ENCODE peak calls at places on chromosomes 5 and 9, in nine cellular contexts. A is DMS 273 treated with DMSO at 0.1 percent for 48 hours; I is activated T-cell treated with anti-CD3 and anti-CD28 coated beads for 24 hours; R is epithelial cell of prostate; Q is stimulated activated CD8-positive, alpha-beta memory T cell treated with anti-CD3 and anti-CD28 coated beads, Interleukin-12 subunit alpha, Interleukin-12 subunit beta, amount 100 ng/mL, for 1 hour; S is Daoy; T is colonic mucosa; W is NCI-H2029 treated with DMSO at 0.1 percent for 48 hours; Y is NCI-H460. E is an unnamed sample.

GRCh38 chr5:100647461-100648230 is 112.5 kb downstream of the FAM174A start:
- DNase-seq in A (no peak), I (no peak), R (no peak), Q (no peak), S (no peak), T (peak), W (peak), Y (no peak), E (no peak)

GRCh38 chr9:69532359-69532758 is 139.8 kb downstream of the APBA1 start:
- DNase-seq in A (peak), I (no peak), R (no peak), Q (no peak), S (no peak), T (no peak), W (no peak), Y (no peak), E (no peak)

GRCh38 chr9:28163619-28164018 is 590.3 kb upstream of the C9orf72 start:
- DNase-seq in A (no peak), I (no peak), R (peak), Q (no peak), S (no peak), T (no peak), W (no peak), Y (no peak), E (no peak)

GRCh38 chr5:83921794-83922193 is 201.1 kb upstream of the HAPLN1 start:
- DNase-seq in A (no peak), I (no peak), R (no peak), Q (no peak), S (no peak), T (no peak), W (no peak), Y (no peak), E (no peak)

GRCh38 chr9:77945798-77946197 is 85.8 kb downstream of the GNAQ start:
- DNase-seq in A (no peak), I (no peak), R (no peak), Q (no peak), S (no peak), T (no peak), W (no peak), Y (no peak), E (no peak)

GRCh38 chr9:127700140-127700539 is 6.6 kb upstream of the CFAP157 start:
- DNase-seq in A (no peak), I (no peak), R (no peak), Q (no peak), S (no peak), T (no peak), W (no peak), Y (no peak), E (no peak)

GRCh38 chr9:70352802-70353201 is 61.7 kb downstream of the KLF9 start:
- DNase-seq in A (no peak), I (no peak), R (no peak), Q (no peak), S (no peak), T (no peak), W (no peak), Y (peak), E (no peak)

GRCh38 chr9:110950041-110950645 is 88.1 kb downstream of the LPAR1 start:
- DNase-seq in A (no peak), I (no peak), R (no peak), Q (no peak), S (no peak), T (no peak), W (no peak), Y (no peak), E (no peak)

GRCh38 chr9:71937070-71937625 is 25.7 kb downstream of the C9orf85 start:
- DNase-seq in A (no peak), I (no peak), R (no peak), Q (no peak), S (no peak), T (no peak), W (no peak), Y (no peak), E (no peak)

GRCh38 chr5:17340816-17341215 is 123.4 kb downstream of the BASP1 start:
- DNase-seq in A (peak), I (no peak), R (no peak), Q (no peak), S (peak), T (no peak), W (no peak), Y (no peak), E (no peak)

GRCh38 chr5:126777257-126777973 is 479 bp downstream of the LMNB1 start:
- DNase-seq in A (peak), I (peak), R (peak), Q (peak), S (peak), T (peak), W (no peak), Y (peak), E (no peak)